ENCODE peak calls at places on chromosome 12, in four cellular contexts. S is NCI-H2081, T is amygdala, L is H7. M is an unnamed sample.

GRCh38 chr12:130806574-130806973 is 32.5 kb downstream of the STX2 start:
- DNase-seq in T (no peak), S (no peak), L (no peak), M (no peak)

GRCh38 chr12:74334770-74335169 is 202.9 kb upstream of the ATXN7L3B start:
- DNase-seq in S (no peak), T (no peak), L (no peak), M (peak)

GRCh38 chr12:110861729-110862128 is 14.9 kb downstream of the CCDC63 start:
- DNase-seq in L (peak), T (no peak), S (no peak), M (no peak)

GRCh38 chr12:50187084-50187900 is 20.1 kb upstream of the CERS5 start:
- DNase-seq in L (no peak), T (no peak), S (no peak), M (peak)

GRCh38 chr12:54161481-54162437 is 27.0 kb downstream of the SMUG1 start:
- DNase-seq in T (no peak), S (no peak), L (no peak), M (no peak)

GRCh38 chr12:7123806-7124519 is 4.7 kb downstream of the RBP5 start:
- DNase-seq in S (no peak), T (no peak), L (peak), M (no peak)

GRCh38 chr12:51686727-51687126 is 95.7 kb downstream of the SCN8A start:
- DNase-seq in S (no peak), T (no peak), L (no peak), M (no peak)

GRCh38 chr12:132345126-132345525 is 15.7 kb upstream of the GALNT9 start:
- DNase-seq in L (no peak), T (no peak), S (no peak), M (no peak)

GRCh38 chr12:120364487-120364886 is 4.5 kb downstream of the MSI1 start:
- DNase-seq in L (no peak), S (no peak), T (no peak), M (no peak)

GRCh38 chr12:119446459-119446858 is 111.9 kb downstream of the CCDC60 start:
- DNase-seq in T (no peak), L (no peak), S (no peak), M (peak)

GRCh38 chr12:102484017-102484731 is 3.8 kb upstream of the IGF1 start:
- DNase-seq in L (peak), S (peak), T (no peak), M (peak)

GRCh38 chr12:49897276-49897675 is 6.4 kb downstream of the FAIM2 start:
- DNase-seq in S (no peak), L (no peak), T (no peak), M (no peak)

GRCh38 chr12:1779783-1780182 is 40.6 kb upstream of the LRTM2 start:
- DNase-seq in S (no peak), L (no peak), T (no peak), M (peak)

GRCh38 chr12:31585271-31585670 is 5.7 kb downstream of the DENND5B start:
- DNase-seq in L (no peak), S (no peak), T (no peak), M (peak)

GRCh38 chr12:57844725-57845477 is 1.6 kb downstream of the CTDSP2 start:
- DNase-seq in L (peak), S (no peak), T (peak), M (peak)

GRCh38 chr12:65731771-65732170 is 92.5 kb upstream of the HMGA2 start:
- DNase-seq in S (no peak), T (no peak), L (no peak), M (no peak)

GRCh38 chr12:4274396-4274959 is 916 bp downstream of the CCND2 start:
- DNase-seq in T (no peak), S (no peak), L (peak), M (no peak)

M was measured in fibroblast of mammary gland.